ENCODE peak calls at places on chromosomes 5 and 9, in seven cellular contexts. P is H9, M is mesendoderm, N is mesenchymal stem cell, V is IMR-90, Q is H1, G is trophoblast cell. T is an unnamed sample.

GRCh38 chr9:95942016-95942415 is 66.5 kb downstream of the ERCC6L2 start:
- DNase-seq in P (no peak), M (no peak), N (no peak), V (no peak), Q (no peak), G (no peak), T (no peak)

GRCh38 chr9:23587433-23587832 is 238.6 kb downstream of the ELAVL2 start:
- DNase-seq in P (no peak), M (no peak), N (peak; percentile 4), V (no peak), Q (no peak), G (no peak), T (no peak)

GRCh38 chr5:179111267-179112207 is 51.4 kb downstream of the ZNF354C start:
- DNase-seq in P (no peak), M (no peak), N (no peak), V (no peak), Q (no peak), G (no peak), T (no peak)

GRCh38 chr9:74773886-74774479 is 113.7 kb downstream of the TRPM6 start:
- DNase-seq in P (peak; percentile 61), M (peak; percentile 72), N (peak; percentile 69), V (peak; percentile 73), Q (peak; percentile 19), G (peak; percentile 74), T (peak; percentile 62)

GRCh38 chr9:20898885-20899554 is 132.4 kb downstream of the HACD4 start:
- DNase-seq in P (no peak), M (peak; percentile 8), N (peak; percentile 9), V (peak; percentile 16), Q (no peak), G (no peak), T (no peak)

GRCh38 chr5:911601-912000 is 18.9 kb downstream of the TRIP13 start:
- DNase-seq in P (no peak), M (no peak), N (peak; percentile 74), V (peak; percentile 64), Q (no peak), G (peak; percentile 21), T (no peak)

GRCh38 chr5:73638344-73639095 is 12.5 kb downstream of the ARHGEF28 start:
- DNase-seq in P (no peak), M (no peak), N (peak; percentile 36), V (peak; percentile 78), Q (no peak), G (no peak), T (no peak)

GRCh38 chr9:123685489-123686083 is 244.3 kb downstream of the DENND1A start:
- DNase-seq in P (no peak), M (no peak), N (no peak), V (no peak), Q (no peak), G (no peak), T (no peak)

GRCh38 chr9:33943389-33943788 is 105.3 kb downstream of the UBAP2 start:
- DNase-seq in P (no peak), M (no peak), N (peak; percentile 20), V (no peak), Q (no peak), G (no peak), T (no peak)

GRCh38 chr5:143933434-143933833 is 121.5 kb downstream of the HMHB1 start:
- DNase-seq in P (no peak), M (peak; percentile 76), N (no peak), V (no peak), Q (no peak), G (peak; percentile 71), T (no peak)

GRCh38 chr9:18985464-18985951 is 47.5 kb downstream of the SAXO1 start:
- DNase-seq in P (no peak), M (no peak), N (no peak), V (no peak), Q (no peak), G (no peak), T (no peak)

GRCh38 chr5:52457808-52458207 is 329.9 kb upstream of the ITGA1 start:
- DNase-seq in P (no peak), M (peak; percentile 4), N (no peak), V (no peak), Q (no peak), G (no peak), T (no peak)

GRCh38 chr5:120160120-120160895 is 303.8 kb upstream of the PRR16 start:
- DNase-seq in P (no peak), M (no peak), N (peak; percentile 80), V (peak; percentile 89), Q (no peak), G (no peak), T (no peak)

GRCh38 chr9:16461231-16461840 is 409.1 kb downstream of the BNC2 start:
- DNase-seq in P (peak; percentile 71), M (peak; percentile 51), N (no peak), V (peak; percentile 35), Q (peak; percentile 27), G (no peak), T (no peak)

GRCh38 chr9:123338710-123339665 is 17.0 kb upstream of the CRB2 start:
- DNase-seq in P (no peak), M (peak; percentile 46), N (no peak), V (no peak), Q (no peak), G (peak; percentile 69), T (no peak)

DNA sequence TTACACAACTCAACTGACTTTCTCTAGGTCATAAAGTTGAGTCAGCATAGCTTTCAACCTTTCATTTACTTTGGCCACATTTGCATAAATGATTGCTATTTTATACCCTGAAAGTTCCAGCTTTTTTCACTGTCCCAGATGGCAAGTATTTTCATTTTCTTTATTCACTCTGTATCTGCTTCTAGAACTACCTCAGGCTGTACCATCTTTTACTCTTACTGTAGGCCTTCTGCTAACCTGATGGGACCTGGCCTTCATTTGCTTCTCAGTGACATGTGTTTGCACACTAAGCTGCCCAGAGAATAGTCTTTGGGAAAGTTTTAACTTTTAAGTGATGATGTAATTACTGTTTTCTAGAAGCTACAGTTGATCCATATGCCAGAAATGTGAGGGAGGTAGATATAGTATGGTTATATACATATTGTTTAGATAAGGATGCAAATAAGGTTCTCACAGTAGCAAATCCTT is 115.3 kb downstream of the CDC42SE2 start:
- DNase-seq in P (no peak), M (no peak), N (peak; percentile 59), V (peak; percentile 18), Q (no peak), G (no peak), T (no peak)
- H4K8ac ChIP-seq in P (no peak overlapping the region), M (no peak overlapping the region), N (no peak overlapping the region), V (peak overlapping the region; percentile 10), Q (no peak overlapping the region), G (no peak overlapping the region), T (no peak overlapping the region)

DNA sequence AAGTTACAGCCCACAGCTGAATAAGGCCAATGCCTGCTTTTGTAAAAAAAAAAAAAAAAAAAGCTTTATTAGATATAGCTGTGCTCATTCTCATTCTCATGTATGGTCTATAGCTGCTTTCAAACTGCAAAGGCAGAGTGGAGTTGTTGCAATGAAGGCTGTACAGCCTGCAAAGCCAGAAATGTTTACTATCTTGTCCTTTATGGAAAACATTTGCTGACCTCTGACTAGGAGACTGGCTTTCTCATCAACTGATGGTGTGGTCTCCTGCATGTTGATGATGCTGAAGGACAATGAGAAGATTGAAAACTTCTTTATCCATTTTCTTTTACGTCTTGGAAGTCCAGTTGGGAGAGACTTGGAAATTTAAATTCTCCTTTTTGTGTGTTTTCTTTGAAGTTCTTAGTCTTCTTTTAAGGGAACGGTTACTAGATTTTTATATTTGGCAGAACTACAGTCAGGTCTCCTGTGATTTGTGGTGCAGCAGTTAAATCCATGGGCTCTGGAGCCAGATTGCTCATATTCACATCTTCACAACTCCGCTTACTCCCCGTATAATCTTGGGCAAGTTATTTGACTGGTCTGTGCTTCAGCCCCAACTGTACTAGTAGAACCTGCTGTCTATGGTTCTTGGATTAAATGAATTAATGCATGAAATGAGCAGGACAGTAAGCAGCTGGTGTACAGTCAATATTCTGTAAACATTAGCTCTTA is 39.8 kb upstream of the BASP1 start:
- DNase-seq in P (no peak), M (no peak), N (peak; percentile 81), V (no peak), Q (no peak), G (no peak), T (no peak)
- H3K27ac ChIP-seq in P (no peak overlapping the region), M (no peak overlapping the region), N (no peak overlapping the region), V (peak overlapping the region; percentile 8), Q (no peak overlapping the region), G (no peak overlapping the region), T (no peak overlapping the region)

GRCh38 chr9:126325779-126326178 is 850 bp upstream of the MVB12B start:
- DNase-seq in P (no peak), M (peak; percentile 9), N (no peak), V (no peak), Q (no peak), G (no peak), T (no peak)
- H4K8ac ChIP-seq in P (no peak overlapping the region), M (no peak overlapping the region), N (no peak overlapping the region), V (peak overlapping the region; percentile 87), Q (peak overlapping the region; percentile 96), G (peak overlapping the region; percentile 23), T (peak overlapping the region; percentile 3)

DNA sequence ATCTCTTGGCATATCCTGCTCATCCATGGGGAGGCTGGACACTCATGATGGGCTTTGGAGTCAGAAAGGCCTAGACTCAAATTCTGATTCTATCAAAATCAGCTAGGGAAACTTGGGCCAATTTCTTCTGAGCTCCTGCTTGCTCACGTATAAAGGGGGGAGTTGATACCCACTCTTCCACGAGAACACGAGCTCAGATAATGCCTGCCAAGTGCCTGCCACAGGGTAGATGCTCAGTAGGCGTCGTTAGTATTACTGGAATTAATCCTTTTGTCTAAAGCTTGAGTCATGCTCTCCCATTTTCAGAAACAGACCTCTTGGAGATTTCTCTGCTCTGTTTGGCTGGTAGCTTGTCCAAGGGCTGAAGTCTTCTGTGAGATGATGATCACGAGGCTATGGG is 238.3 kb upstream of the MVB12B start:
- DNase-seq in P (no peak), M (no peak), N (no peak), V (no peak), Q (no peak), G (no peak), T (no peak)
- H3K27ac ChIP-seq in P (no peak overlapping the region), M (no peak overlapping the region), N (no peak overlapping the region), V (no peak overlapping the region), Q (no peak overlapping the region), G (no peak overlapping the region), T (no peak overlapping the region)

DNA sequence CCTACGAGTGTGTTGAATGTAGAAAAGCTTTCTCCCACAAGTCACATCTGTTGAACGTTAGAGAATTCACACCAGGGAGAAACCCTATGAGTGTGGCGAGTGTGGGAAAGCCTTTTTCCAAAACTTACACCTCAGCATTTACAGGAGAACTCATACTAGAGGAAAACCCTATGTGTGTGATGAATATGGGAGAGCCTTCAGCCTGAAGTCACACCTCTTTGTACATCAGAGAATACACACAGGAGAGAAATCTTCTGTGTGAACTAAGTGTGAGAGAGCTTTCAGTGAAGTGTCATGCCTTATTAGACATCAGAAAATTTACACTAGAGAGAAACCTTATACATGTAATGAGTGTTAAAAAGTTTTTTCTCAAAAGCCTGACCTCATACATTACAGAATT is 41.8 kb upstream of the GPX3 start:
- DNase-seq in P (no peak), M (no peak), N (no peak), V (no peak), Q (no peak), G (no peak), T (no peak)
- H4K8ac ChIP-seq in P (no peak overlapping the region), M (no peak overlapping the region), N (no peak overlapping the region), V (no peak overlapping the region), Q (no peak overlapping the region), G (no peak overlapping the region), T (no peak overlapping the region)

DNA sequence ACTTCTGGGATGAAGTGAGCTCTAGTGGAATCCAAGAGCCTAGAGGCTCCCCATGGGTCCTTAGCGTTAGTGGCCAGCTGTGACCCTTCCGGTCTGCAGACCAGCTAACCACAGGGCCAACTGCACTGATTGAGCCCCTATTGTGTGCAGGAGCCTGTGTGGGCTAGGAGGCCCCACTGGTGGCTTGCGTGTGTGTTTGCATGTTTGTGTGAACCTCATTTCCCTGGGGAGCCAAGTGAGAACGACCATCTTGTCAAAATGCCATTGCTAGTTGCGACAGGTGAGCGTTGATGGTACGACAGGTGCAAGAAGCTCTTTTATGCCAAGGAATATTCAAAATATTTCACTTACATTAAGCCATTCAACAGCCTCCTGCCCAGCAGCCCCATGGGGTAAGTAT is 44.1 kb upstream of the ANKRD33B start:
- DNase-seq in P (no peak), M (no peak), N (no peak), V (no peak), Q (no peak), G (no peak), T (no peak)
- H3K27ac ChIP-seq in P (no peak overlapping the region), M (no peak overlapping the region), N (no peak overlapping the region), V (no peak overlapping the region), Q (no peak overlapping the region), G (no peak overlapping the region), T (no peak overlapping the region)